ENCODE peak calls at places on chromosomes 7 and 10, in ten cellular contexts. One of them, this sample, is unnamed.

GRCh38 chr10:77673086-77673485 is 35.5 kb upstream of the KCNMA1 start:
- DNase-seq in GM12878: no peak
- DNase-seq in GM12865: no peak
- DNase-seq in heart right ventricle: no peak
- DNase-seq in psoas muscle: no peak
- DNase-seq in fibroblast of lung: no peak
- DNase-seq in left ventricle myocardium inferior: no peak
- DNase-seq in AG04450: no peak
- DNase-seq in transverse colon: no peak
- DNase-seq in gastrocnemius medialis: no peak
- DNase-seq in this sample: no peak

GRCh38 chr10:62893036-62893435 is 76.9 kb upstream of the EGR2 start:
- DNase-seq in GM12878: no peak
- DNase-seq in GM12865: no peak
- DNase-seq in heart right ventricle: no peak
- DNase-seq in psoas muscle: no peak
- DNase-seq in fibroblast of lung: no peak
- DNase-seq in left ventricle myocardium inferior: no peak
- DNase-seq in AG04450: no peak
- DNase-seq in transverse colon: no peak
- DNase-seq in gastrocnemius medialis: no peak
- DNase-seq in this sample: no peak

GRCh38 chr10:123007558-123008378 is 827 bp downstream of the IKZF5 start:
- DNase-seq in GM12878: peak; percentile 21
- DNase-seq in GM12865: peak; percentile 79
- DNase-seq in heart right ventricle: no peak
- DNase-seq in psoas muscle: peak; percentile 17
- DNase-seq in fibroblast of lung: peak; percentile 59
- DNase-seq in left ventricle myocardium inferior: no peak
- DNase-seq in AG04450: peak; percentile 8
- DNase-seq in transverse colon: peak; percentile 38
- DNase-seq in gastrocnemius medialis: peak; percentile 28
- DNase-seq in this sample: peak; percentile 63

GRCh38 chr7:22791204-22792158 is 31.2 kb downstream of the TOMM7 start:
- DNase-seq in GM12878: no peak
- DNase-seq in GM12865: no peak
- DNase-seq in heart right ventricle: no peak
- DNase-seq in psoas muscle: no peak
- DNase-seq in fibroblast of lung: peak; percentile 21
- DNase-seq in left ventricle myocardium inferior: no peak
- DNase-seq in AG04450: no peak
- DNase-seq in transverse colon: no peak
- DNase-seq in gastrocnemius medialis: no peak
- DNase-seq in this sample: peak; percentile 9

GRCh38 chr10:23481351-23481961 is 42.6 kb downstream of the OTUD1 start:
- DNase-seq in GM12878: no peak
- DNase-seq in GM12865: no peak
- DNase-seq in heart right ventricle: no peak
- DNase-seq in psoas muscle: no peak
- DNase-seq in fibroblast of lung: no peak
- DNase-seq in left ventricle myocardium inferior: no peak
- DNase-seq in AG04450: no peak
- DNase-seq in transverse colon: no peak
- DNase-seq in gastrocnemius medialis: no peak
- DNase-seq in this sample: no peak

GRCh38 chr10:100020161-100020882 is 10.6 kb upstream of the DNMBP start:
- DNase-seq in GM12878: peak; percentile 87
- DNase-seq in GM12865: peak; percentile 92
- DNase-seq in heart right ventricle: no peak
- DNase-seq in psoas muscle: no peak
- DNase-seq in fibroblast of lung: no peak
- DNase-seq in left ventricle myocardium inferior: no peak
- DNase-seq in AG04450: no peak
- DNase-seq in transverse colon: no peak
- DNase-seq in gastrocnemius medialis: no peak
- DNase-seq in this sample: no peak

GRCh38 chr10:116216676-116217075 is 56.3 kb downstream of the GFRA1 start:
- DNase-seq in GM12878: no peak
- DNase-seq in GM12865: no peak
- DNase-seq in heart right ventricle: no peak
- DNase-seq in psoas muscle: no peak
- DNase-seq in fibroblast of lung: no peak
- DNase-seq in left ventricle myocardium inferior: no peak
- DNase-seq in AG04450: no peak
- DNase-seq in transverse colon: no peak
- DNase-seq in gastrocnemius medialis: no peak
- DNase-seq in this sample: no peak

GRCh38 chr10:112402917-112403316 is 29.0 kb downstream of the ACSL5 start:
- DNase-seq in GM12878: no peak
- DNase-seq in GM12865: no peak
- DNase-seq in heart right ventricle: no peak
- DNase-seq in psoas muscle: no peak
- DNase-seq in fibroblast of lung: no peak
- DNase-seq in left ventricle myocardium inferior: no peak
- DNase-seq in AG04450: no peak
- DNase-seq in transverse colon: no peak
- DNase-seq in gastrocnemius medialis: no peak
- DNase-seq in this sample: no peak

DNA sequence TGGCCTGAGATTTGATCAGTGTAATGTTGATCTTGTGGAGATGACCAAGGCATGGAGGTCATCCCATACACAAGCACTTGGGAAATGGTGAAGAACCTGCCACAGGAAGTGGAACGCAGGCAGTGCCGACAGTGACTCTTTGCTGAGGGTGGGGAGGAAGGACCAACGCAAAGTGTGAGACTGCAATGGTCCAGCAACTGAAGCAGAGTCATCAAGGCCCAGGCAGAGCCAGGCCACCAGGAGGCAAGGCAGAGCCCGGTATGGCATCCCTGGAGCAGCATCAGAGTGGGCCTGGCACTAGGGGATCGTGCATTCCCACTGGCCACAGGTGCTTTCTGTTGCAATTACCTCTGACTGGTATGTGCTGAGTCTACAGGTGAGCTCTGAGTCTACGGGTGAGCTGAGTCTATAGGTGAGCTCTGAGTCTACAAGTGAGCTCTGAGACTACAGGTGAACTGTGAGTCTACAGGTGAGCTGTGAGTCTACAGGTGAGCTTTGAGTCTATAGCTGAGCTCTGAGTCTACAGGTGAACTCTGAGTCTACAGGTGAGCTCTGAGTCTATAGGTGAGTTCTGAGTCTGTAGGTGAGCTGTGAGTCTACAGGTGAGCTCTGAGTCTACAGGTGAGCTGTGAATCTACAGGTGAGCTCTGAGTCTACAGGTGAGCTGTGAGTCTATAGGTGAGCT is 132.9 kb downstream of the KLF6 start:
- DNase-seq in GM12878: no peak
- DNase-seq in GM12865: no peak
- DNase-seq in heart right ventricle: no peak
- DNase-seq in psoas muscle: no peak
- DNase-seq in fibroblast of lung: no peak
- DNase-seq in left ventricle myocardium inferior: no peak
- DNase-seq in AG04450: no peak
- DNase-seq in transverse colon: no peak
- DNase-seq in gastrocnemius medialis: no peak
- DNase-seq in this sample: no peak
- TF ChIP-seq CTCF in GM12878: no peak
- TF ChIP-seq CTCF in GM12865: no peak
- TF ChIP-seq CTCF in heart right ventricle: no peak
- TF ChIP-seq CTCF in psoas muscle: no peak
- TF ChIP-seq CTCF in fibroblast of lung: no peak
- TF ChIP-seq CTCF in left ventricle myocardium inferior: no peak
- TF ChIP-seq CTCF in AG04450: no peak
- TF ChIP-seq CTCF in transverse colon: no peak
- TF ChIP-seq CTCF in gastrocnemius medialis: no peak
- TF ChIP-seq CTCF in this sample: no peak

GRCh38 chr7:133510326-133511055 is 257.6 kb downstream of the EXOC4 start:
- DNase-seq in GM12878: no peak
- DNase-seq in GM12865: no peak
- DNase-seq in heart right ventricle: no peak
- DNase-seq in psoas muscle: no peak
- DNase-seq in fibroblast of lung: no peak
- DNase-seq in left ventricle myocardium inferior: no peak
- DNase-seq in AG04450: no peak
- DNase-seq in transverse colon: no peak
- DNase-seq in gastrocnemius medialis: no peak
- DNase-seq in this sample: peak; percentile 30

GRCh38 chr7:133511242-133511641 is 258.4 kb downstream of the EXOC4 start:
- DNase-seq in GM12878: no peak
- DNase-seq in GM12865: no peak
- DNase-seq in heart right ventricle: no peak
- DNase-seq in psoas muscle: no peak
- DNase-seq in fibroblast of lung: no peak
- DNase-seq in left ventricle myocardium inferior: no peak
- DNase-seq in AG04450: no peak
- DNase-seq in transverse colon: no peak
- DNase-seq in gastrocnemius medialis: no peak
- DNase-seq in this sample: no peak

GRCh38 chr7:133511708-133512107 is 258.8 kb downstream of the EXOC4 start:
- DNase-seq in GM12878: no peak
- DNase-seq in GM12865: no peak
- DNase-seq in heart right ventricle: no peak
- DNase-seq in psoas muscle: no peak
- DNase-seq in fibroblast of lung: no peak
- DNase-seq in left ventricle myocardium inferior: no peak
- DNase-seq in AG04450: no peak
- DNase-seq in transverse colon: no peak
- DNase-seq in gastrocnemius medialis: no peak
- DNase-seq in this sample: no peak

GRCh38 chr7:133512560-133512959 is 259.7 kb downstream of the EXOC4 start:
- DNase-seq in GM12878: no peak
- DNase-seq in GM12865: no peak
- DNase-seq in heart right ventricle: no peak
- DNase-seq in psoas muscle: no peak
- DNase-seq in fibroblast of lung: peak; percentile 94
- DNase-seq in left ventricle myocardium inferior: no peak
- DNase-seq in AG04450: peak; percentile 92
- DNase-seq in transverse colon: no peak
- DNase-seq in gastrocnemius medialis: no peak
- DNase-seq in this sample: peak; percentile 94

DNA sequence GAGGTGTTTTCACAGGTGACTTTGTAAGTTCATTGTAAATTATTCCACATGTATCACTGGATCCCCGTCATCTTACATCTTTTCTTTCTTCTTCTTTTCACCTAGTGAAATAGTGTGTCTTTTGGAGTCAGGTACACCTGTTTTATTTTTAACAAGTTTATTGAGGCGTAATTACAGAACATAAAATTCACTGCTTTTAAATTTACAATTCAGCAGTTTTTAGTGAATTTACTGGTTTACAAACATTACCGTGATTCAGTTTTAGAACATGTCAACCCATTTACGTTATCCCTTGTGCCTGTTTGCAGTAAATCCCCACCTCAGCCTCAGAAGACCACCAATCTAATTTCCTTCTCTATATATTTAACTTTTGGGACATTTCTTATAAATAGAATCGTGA is 256.9 kb downstream of the EXOC4 start:
- DNase-seq in GM12878: no peak
- DNase-seq in GM12865: no peak
- DNase-seq in heart right ventricle: no peak
- DNase-seq in psoas muscle: no peak
- DNase-seq in fibroblast of lung: no peak
- DNase-seq in left ventricle myocardium inferior: no peak
- DNase-seq in AG04450: no peak
- DNase-seq in transverse colon: no peak
- DNase-seq in gastrocnemius medialis: no peak
- DNase-seq in this sample: no peak
- H3K4me3 ChIP-seq in GM12878: no peak overlapping the region
- H3K4me3 ChIP-seq in GM12865: no peak overlapping the region
- H3K4me3 ChIP-seq in heart right ventricle: no peak overlapping the region
- H3K4me3 ChIP-seq in psoas muscle: no peak overlapping the region
- H3K4me3 ChIP-seq in fibroblast of lung: no peak overlapping the region
- H3K4me3 ChIP-seq in left ventricle myocardium inferior: no peak overlapping the region
- H3K4me3 ChIP-seq in AG04450: no peak overlapping the region
- H3K4me3 ChIP-seq in transverse colon: no peak overlapping the region
- H3K4me3 ChIP-seq in gastrocnemius medialis: no peak overlapping the region
- H3K4me3 ChIP-seq in this sample: no peak overlapping the region

GRCh38 chr10:113616244-113617074 is 47.4 kb downstream of the NRAP start:
- DNase-seq in GM12878: no peak
- DNase-seq in GM12865: no peak
- DNase-seq in heart right ventricle: no peak
- DNase-seq in psoas muscle: no peak
- DNase-seq in fibroblast of lung: no peak
- DNase-seq in left ventricle myocardium inferior: no peak
- DNase-seq in AG04450: no peak
- DNase-seq in transverse colon: no peak
- DNase-seq in gastrocnemius medialis: no peak
- DNase-seq in this sample: peak; percentile 20
- TF ChIP-seq CTCF in GM12878: peak; percentile 34
- TF ChIP-seq CTCF in GM12865: peak; percentile 30
- TF ChIP-seq CTCF in heart right ventricle: peak; percentile 25
- TF ChIP-seq CTCF in psoas muscle: peak; percentile 27
- TF ChIP-seq CTCF in fibroblast of lung: peak; percentile 3
- TF ChIP-seq CTCF in left ventricle myocardium inferior: peak; percentile 24
- TF ChIP-seq CTCF in AG04450: peak; percentile 30
- TF ChIP-seq CTCF in transverse colon: no peak
- TF ChIP-seq CTCF in gastrocnemius medialis: no peak
- TF ChIP-seq CTCF in this sample: peak; percentile 52

GRCh38 chr7:29086545-29086944 is 59.8 kb downstream of the CPVL start:
- DNase-seq in GM12878: no peak
- DNase-seq in GM12865: no peak
- DNase-seq in heart right ventricle: no peak
- DNase-seq in psoas muscle: no peak
- DNase-seq in fibroblast of lung: no peak
- DNase-seq in left ventricle myocardium inferior: no peak
- DNase-seq in AG04450: no peak
- DNase-seq in transverse colon: no peak
- DNase-seq in gastrocnemius medialis: no peak
- DNase-seq in this sample: no peak

GRCh38 chr7:29091121-29091601 is 55.2 kb downstream of the CPVL start:
- DNase-seq in GM12878: no peak
- DNase-seq in GM12865: no peak
- DNase-seq in heart right ventricle: peak; percentile 41
- DNase-seq in psoas muscle: peak; percentile 21
- DNase-seq in fibroblast of lung: peak; percentile 77
- DNase-seq in left ventricle myocardium inferior: peak; percentile 38
- DNase-seq in AG04450: no peak
- DNase-seq in transverse colon: no peak
- DNase-seq in gastrocnemius medialis: no peak
- DNase-seq in this sample: peak; percentile 32

GRCh38 chr7:29095666-29096560 is 50.4 kb downstream of the CPVL start:
- DNase-seq in GM12878: no peak
- DNase-seq in GM12865: no peak
- DNase-seq in heart right ventricle: no peak
- DNase-seq in psoas muscle: no peak
- DNase-seq in fibroblast of lung: peak; percentile 57
- DNase-seq in left ventricle myocardium inferior: no peak
- DNase-seq in AG04450: no peak
- DNase-seq in transverse colon: no peak
- DNase-seq in gastrocnemius medialis: no peak
- DNase-seq in this sample: no peak

GRCh38 chr7:29087840-29088169 is 58.5 kb downstream of the CPVL start:
- DNase-seq in GM12878: no peak
- DNase-seq in GM12865: no peak
- DNase-seq in heart right ventricle: no peak
- DNase-seq in psoas muscle: no peak
- DNase-seq in fibroblast of lung: no peak
- DNase-seq in left ventricle myocardium inferior: no peak
- DNase-seq in AG04450: no peak
- DNase-seq in transverse colon: no peak
- DNase-seq in gastrocnemius medialis: no peak
- DNase-seq in this sample: no peak

DNA sequence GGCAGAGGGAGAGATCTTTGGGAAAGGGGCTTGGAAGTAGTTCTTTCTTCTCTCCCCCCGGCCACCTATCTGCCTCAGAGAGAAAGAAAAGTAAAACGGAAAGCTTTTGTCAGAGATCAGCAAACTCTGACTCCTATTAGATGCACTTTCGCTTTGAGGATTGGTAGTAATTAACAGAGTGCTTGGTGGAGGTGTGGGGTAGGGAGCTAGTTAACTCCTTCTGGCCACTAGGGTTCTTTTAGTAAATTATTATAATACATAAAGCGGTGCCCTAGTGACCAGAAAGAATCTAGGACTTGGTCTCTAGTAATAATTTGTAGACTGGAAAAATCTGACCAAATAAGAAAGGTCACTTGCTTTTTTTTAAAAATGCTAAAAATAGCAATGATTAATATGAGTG is 54.6 kb downstream of the CPVL start:
- DNase-seq in GM12878: no peak
- DNase-seq in GM12865: peak; percentile 60
- DNase-seq in heart right ventricle: no peak
- DNase-seq in psoas muscle: no peak
- DNase-seq in fibroblast of lung: peak; percentile 48
- DNase-seq in left ventricle myocardium inferior: no peak
- DNase-seq in AG04450: no peak
- DNase-seq in transverse colon: no peak
- DNase-seq in gastrocnemius medialis: no peak
- DNase-seq in this sample: peak; percentile 36
- H3K4me3 ChIP-seq in GM12878: no peak overlapping the region
- H3K4me3 ChIP-seq in GM12865: peak overlapping the region; percentile 50
- H3K4me3 ChIP-seq in heart right ventricle: peak overlapping the region; percentile 48
- H3K4me3 ChIP-seq in psoas muscle: peak overlapping the region; percentile 49
- H3K4me3 ChIP-seq in fibroblast of lung: peak overlapping the region; percentile 25
- H3K4me3 ChIP-seq in left ventricle myocardium inferior: peak overlapping the region; percentile 56
- H3K4me3 ChIP-seq in AG04450: peak overlapping the region; percentile 31
- H3K4me3 ChIP-seq in transverse colon: no peak overlapping the region
- H3K4me3 ChIP-seq in gastrocnemius medialis: peak overlapping the region; percentile 40
- H3K4me3 ChIP-seq in this sample: peak overlapping the region; percentile 49

This sample was measured in choroid plexus epithelial cell.